ENCODE peak calls at places on chromosomes 4 and X, in nine cellular contexts. One of them, this sample, is unnamed.

GRCh38 chrX:12825801-12826200 is 34.6 kb downstream of the PRPS2 start:
- DNase-seq in RWPE1: peak; percentile 23
- DNase-seq in Calu3: peak; percentile 63
- DNase-seq in HFF-Myc: no peak
- DNase-seq in heart left ventricle: no peak
- DNase-seq in cardiac muscle cell: no peak
- DNase-seq in AG04450: no peak
- DNase-seq in astrocyte of the spinal cord: peak; percentile 15
- DNase-seq in fibroblast of pulmonary artery: peak; percentile 8
- DNase-seq in this sample: no peak

GRCh38 chr4:54728342-54728741 is 70.6 kb downstream of the KIT start:
- DNase-seq in RWPE1: no peak
- DNase-seq in AG04450: no peak
- DNase-seq in cardiac muscle cell: no peak
- DNase-seq in fibroblast of pulmonary artery: no peak
- DNase-seq in astrocyte of the spinal cord: no peak
- DNase-seq in HFF-Myc: no peak
- DNase-seq in Calu3: no peak
- DNase-seq in heart left ventricle: no peak
- DNase-seq in this sample: no peak

GRCh38 chr4:7403001-7403400 is 31.7 kb downstream of the PSAPL1 start:
- DNase-seq in AG04450: no peak
- DNase-seq in RWPE1: peak; percentile 29
- DNase-seq in cardiac muscle cell: no peak
- DNase-seq in fibroblast of pulmonary artery: no peak
- DNase-seq in HFF-Myc: no peak
- DNase-seq in Calu3: peak; percentile 23
- DNase-seq in heart left ventricle: peak; percentile 38
- DNase-seq in astrocyte of the spinal cord: no peak
- DNase-seq in this sample: no peak

GRCh38 chr4:141642711-141643110 is 6.3 kb downstream of the IL15 start:
- DNase-seq in HFF-Myc: no peak
- DNase-seq in astrocyte of the spinal cord: no peak
- DNase-seq in fibroblast of pulmonary artery: no peak
- DNase-seq in cardiac muscle cell: no peak
- DNase-seq in Calu3: no peak
- DNase-seq in heart left ventricle: no peak
- DNase-seq in RWPE1: peak; percentile 20
- DNase-seq in AG04450: no peak
- DNase-seq in this sample: no peak

GRCh38 chrX:121671649-121672048 is 624.2 kb downstream of the GLUD2 start:
- DNase-seq in RWPE1: no peak
- DNase-seq in Calu3: no peak
- DNase-seq in astrocyte of the spinal cord: no peak
- DNase-seq in AG04450: no peak
- DNase-seq in cardiac muscle cell: no peak
- DNase-seq in heart left ventricle: no peak
- DNase-seq in fibroblast of pulmonary artery: no peak
- DNase-seq in HFF-Myc: no peak
- DNase-seq in this sample: no peak

GRCh38 chr4:3766207-3766790 is at the start of gene ADRA2C:
- DNase-seq in HFF-Myc: no peak
- DNase-seq in heart left ventricle: no peak
- DNase-seq in Calu3: peak; percentile 46
- DNase-seq in fibroblast of pulmonary artery: no peak
- DNase-seq in astrocyte of the spinal cord: no peak
- DNase-seq in AG04450: no peak
- DNase-seq in cardiac muscle cell: peak; percentile 77
- DNase-seq in RWPE1: no peak
- DNase-seq in this sample: no peak

GRCh38 chr4:17681921-17682566 is 67.6 kb downstream of the MED28 start:
- DNase-seq in cardiac muscle cell: no peak
- DNase-seq in HFF-Myc: no peak
- DNase-seq in astrocyte of the spinal cord: no peak
- DNase-seq in RWPE1: no peak
- DNase-seq in heart left ventricle: no peak
- DNase-seq in Calu3: no peak
- DNase-seq in AG04450: no peak
- DNase-seq in fibroblast of pulmonary artery: no peak
- DNase-seq in this sample: no peak

GRCh38 chr4:3644849-3645627 is 112.8 kb upstream of the LRPAP1 start:
- DNase-seq in AG04450: no peak
- DNase-seq in heart left ventricle: peak; percentile 51
- DNase-seq in HFF-Myc: no peak
- DNase-seq in fibroblast of pulmonary artery: no peak
- DNase-seq in astrocyte of the spinal cord: no peak
- DNase-seq in Calu3: no peak
- DNase-seq in RWPE1: peak; percentile 9
- DNase-seq in cardiac muscle cell: no peak
- DNase-seq in this sample: no peak

GRCh38 chr4:96228463-96228862 is 388.6 kb downstream of the PDHA2 start:
- DNase-seq in astrocyte of the spinal cord: no peak
- DNase-seq in RWPE1: no peak
- DNase-seq in Calu3: no peak
- DNase-seq in AG04450: no peak
- DNase-seq in cardiac muscle cell: no peak
- DNase-seq in HFF-Myc: no peak
- DNase-seq in fibroblast of pulmonary artery: no peak
- DNase-seq in heart left ventricle: no peak
- DNase-seq in this sample: no peak

GRCh38 chr4:53963786-53964185 is 100.6 kb downstream of the CHIC2 start:
- DNase-seq in heart left ventricle: no peak
- DNase-seq in astrocyte of the spinal cord: no peak
- DNase-seq in Calu3: no peak
- DNase-seq in AG04450: no peak
- DNase-seq in RWPE1: no peak
- DNase-seq in fibroblast of pulmonary artery: no peak
- DNase-seq in cardiac muscle cell: no peak
- DNase-seq in HFF-Myc: no peak
- DNase-seq in this sample: no peak

GRCh38 chrX:53261573-53261972 is 19.8 kb downstream of the IQSEC2 start:
- DNase-seq in Calu3: no peak
- DNase-seq in RWPE1: no peak
- DNase-seq in heart left ventricle: no peak
- DNase-seq in HFF-Myc: no peak
- DNase-seq in astrocyte of the spinal cord: no peak
- DNase-seq in cardiac muscle cell: no peak
- DNase-seq in AG04450: no peak
- DNase-seq in fibroblast of pulmonary artery: peak; percentile 4
- DNase-seq in this sample: no peak

DNA sequence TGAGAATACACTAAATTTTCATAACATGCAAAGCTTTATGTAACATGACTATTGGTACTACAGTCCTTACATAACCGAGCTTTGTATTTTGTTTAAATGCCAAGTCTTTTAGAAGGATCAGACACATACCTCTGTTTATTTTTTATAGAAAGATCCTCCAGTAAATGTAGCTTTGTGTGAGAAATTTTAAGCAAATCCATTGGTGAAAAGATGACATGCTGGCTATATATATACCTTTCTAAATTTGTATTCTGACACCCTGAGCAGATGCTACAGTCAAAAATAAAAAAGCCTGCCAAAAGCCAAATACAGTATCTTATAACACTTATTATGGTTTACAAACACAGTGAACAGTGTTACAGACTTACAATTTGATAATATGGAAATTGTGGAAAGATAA is at the start of gene YIPF7:
- DNase-seq in HFF-Myc: no peak
- DNase-seq in fibroblast of pulmonary artery: no peak
- DNase-seq in heart left ventricle: no peak
- DNase-seq in Calu3: no peak
- DNase-seq in RWPE1: no peak
- DNase-seq in AG04450: no peak
- DNase-seq in cardiac muscle cell: no peak
- DNase-seq in astrocyte of the spinal cord: no peak
- DNase-seq in this sample: no peak
- TF ChIP-seq CTCF in HFF-Myc: no peak
- TF ChIP-seq CTCF in fibroblast of pulmonary artery: no peak
- TF ChIP-seq CTCF in heart left ventricle: no peak
- TF ChIP-seq CTCF in Calu3: no peak
- TF ChIP-seq CTCF in RWPE1: no peak
- TF ChIP-seq CTCF in AG04450: no peak
- TF ChIP-seq CTCF in cardiac muscle cell: no peak
- TF ChIP-seq CTCF in astrocyte of the spinal cord: no peak
- TF ChIP-seq CTCF in this sample: no peak

GRCh38 chrX:72005046-72005445 is 94.4 kb downstream of the NHSL2 start:
- DNase-seq in heart left ventricle: no peak
- DNase-seq in HFF-Myc: no peak
- DNase-seq in Calu3: no peak
- DNase-seq in cardiac muscle cell: no peak
- DNase-seq in RWPE1: no peak
- DNase-seq in astrocyte of the spinal cord: no peak
- DNase-seq in AG04450: no peak
- DNase-seq in fibroblast of pulmonary artery: no peak
- DNase-seq in this sample: no peak

GRCh38 chrX:72001906-72002305 is 91.3 kb downstream of the NHSL2 start:
- DNase-seq in astrocyte of the spinal cord: no peak
- DNase-seq in HFF-Myc: no peak
- DNase-seq in AG04450: no peak
- DNase-seq in heart left ventricle: no peak
- DNase-seq in cardiac muscle cell: no peak
- DNase-seq in Calu3: no peak
- DNase-seq in fibroblast of pulmonary artery: no peak
- DNase-seq in RWPE1: no peak
- DNase-seq in this sample: no peak

GRCh38 chrX:72002886-72003285 is 92.2 kb downstream of the NHSL2 start:
- DNase-seq in AG04450: no peak
- DNase-seq in HFF-Myc: no peak
- DNase-seq in RWPE1: no peak
- DNase-seq in heart left ventricle: no peak
- DNase-seq in fibroblast of pulmonary artery: no peak
- DNase-seq in astrocyte of the spinal cord: peak; percentile 40
- DNase-seq in Calu3: no peak
- DNase-seq in cardiac muscle cell: no peak
- DNase-seq in this sample: no peak

GRCh38 chrX:72006461-72006860 is 95.8 kb downstream of the NHSL2 start:
- DNase-seq in heart left ventricle: no peak
- DNase-seq in RWPE1: no peak
- DNase-seq in AG04450: no peak
- DNase-seq in cardiac muscle cell: no peak
- DNase-seq in astrocyte of the spinal cord: no peak
- DNase-seq in fibroblast of pulmonary artery: no peak
- DNase-seq in HFF-Myc: no peak
- DNase-seq in Calu3: no peak
- DNase-seq in this sample: no peak

GRCh38 chrX:72003811-72004750 is 93.4 kb downstream of the NHSL2 start:
- DNase-seq in cardiac muscle cell: peak; percentile 59
- DNase-seq in heart left ventricle: peak; percentile 67
- DNase-seq in RWPE1: no peak
- DNase-seq in AG04450: no peak
- DNase-seq in astrocyte of the spinal cord: peak; percentile 56
- DNase-seq in Calu3: peak; percentile 44
- DNase-seq in fibroblast of pulmonary artery: peak; percentile 23
- DNase-seq in HFF-Myc: peak; percentile 70
- DNase-seq in this sample: no peak
- TF ChIP-seq CTCF in cardiac muscle cell: peak; percentile 22
- TF ChIP-seq CTCF in heart left ventricle: peak; percentile 25
- TF ChIP-seq CTCF in RWPE1: no peak
- TF ChIP-seq CTCF in AG04450: no peak
- TF ChIP-seq CTCF in astrocyte of the spinal cord: peak; percentile 19
- TF ChIP-seq CTCF in Calu3: no peak
- TF ChIP-seq CTCF in fibroblast of pulmonary artery: no peak
- TF ChIP-seq CTCF in HFF-Myc: peak; percentile 35
- TF ChIP-seq CTCF in this sample: no peak

GRCh38 chr4:8478801-8479744 is 38.5 kb downstream of the TRMT44 start:
- DNase-seq in HFF-Myc: no peak
- DNase-seq in heart left ventricle: no peak
- DNase-seq in astrocyte of the spinal cord: peak; percentile 41
- DNase-seq in Calu3: no peak
- DNase-seq in cardiac muscle cell: no peak
- DNase-seq in RWPE1: no peak
- DNase-seq in AG04450: no peak
- DNase-seq in fibroblast of pulmonary artery: peak; percentile 9
- DNase-seq in this sample: no peak

GRCh38 chr4:8475751-8476575 is 35.4 kb downstream of the TRMT44 start:
- DNase-seq in heart left ventricle: no peak
- DNase-seq in RWPE1: no peak
- DNase-seq in AG04450: no peak
- DNase-seq in astrocyte of the spinal cord: no peak
- DNase-seq in Calu3: no peak
- DNase-seq in cardiac muscle cell: no peak
- DNase-seq in HFF-Myc: no peak
- DNase-seq in fibroblast of pulmonary artery: no peak
- DNase-seq in this sample: no peak

GRCh38 chr4:8478371-8478770 is 37.8 kb downstream of the TRMT44 start:
- DNase-seq in AG04450: no peak
- DNase-seq in HFF-Myc: no peak
- DNase-seq in RWPE1: no peak
- DNase-seq in heart left ventricle: no peak
- DNase-seq in cardiac muscle cell: no peak
- DNase-seq in astrocyte of the spinal cord: no peak
- DNase-seq in Calu3: no peak
- DNase-seq in fibroblast of pulmonary artery: no peak
- DNase-seq in this sample: no peak

GRCh38 chr4:8477095-8477635 is 36.6 kb downstream of the TRMT44 start:
- DNase-seq in cardiac muscle cell: no peak
- DNase-seq in RWPE1: no peak
- DNase-seq in astrocyte of the spinal cord: no peak
- DNase-seq in fibroblast of pulmonary artery: no peak
- DNase-seq in HFF-Myc: no peak
- DNase-seq in Calu3: no peak
- DNase-seq in AG04450: no peak
- DNase-seq in heart left ventricle: no peak
- DNase-seq in this sample: no peak

GRCh38 chr4:8477676-8478075 is 37.1 kb downstream of the TRMT44 start:
- DNase-seq in Calu3: no peak
- DNase-seq in cardiac muscle cell: no peak
- DNase-seq in AG04450: no peak
- DNase-seq in astrocyte of the spinal cord: no peak
- DNase-seq in RWPE1: no peak
- DNase-seq in fibroblast of pulmonary artery: no peak
- DNase-seq in heart left ventricle: no peak
- DNase-seq in HFF-Myc: no peak
- DNase-seq in this sample: no peak
- TF ChIP-seq CTCF in Calu3: no peak
- TF ChIP-seq CTCF in cardiac muscle cell: no peak
- TF ChIP-seq CTCF in AG04450: no peak
- TF ChIP-seq CTCF in astrocyte of the spinal cord: no peak
- TF ChIP-seq CTCF in RWPE1: no peak
- TF ChIP-seq CTCF in fibroblast of pulmonary artery: no peak
- TF ChIP-seq CTCF in heart left ventricle: no peak
- TF ChIP-seq CTCF in HFF-Myc: no peak
- TF ChIP-seq CTCF in this sample: no peak

DNA sequence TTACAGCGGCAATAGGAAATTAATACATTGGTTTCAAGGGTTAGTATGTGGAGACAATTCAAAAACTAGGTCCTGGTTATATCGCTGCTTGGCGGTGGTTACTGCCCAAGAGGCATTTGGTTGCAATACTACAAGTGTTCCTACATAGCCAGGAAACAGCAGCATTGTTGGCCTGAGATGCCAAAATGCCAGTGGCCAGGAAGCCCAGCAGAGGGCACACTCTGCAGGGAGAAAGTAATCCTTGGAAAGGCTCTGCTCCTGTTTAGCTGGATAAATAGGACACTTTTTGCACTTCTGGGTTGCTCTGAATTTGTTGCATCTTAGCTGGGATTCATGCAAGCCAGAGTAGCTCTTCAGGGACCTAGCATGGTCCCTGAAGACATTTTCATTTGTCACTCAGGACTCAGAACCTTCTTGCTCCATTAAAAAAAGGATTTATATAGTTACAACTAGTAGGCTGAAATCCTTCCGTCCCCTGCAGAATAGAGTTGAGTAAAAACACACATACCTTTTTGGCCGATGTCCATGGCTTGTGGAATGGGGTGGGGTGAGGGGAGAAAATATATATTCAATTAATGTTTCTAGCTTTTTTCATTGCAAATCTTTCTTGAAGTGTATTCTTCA is 8.1 kb upstream of the GPR119 start:
- DNase-seq in cardiac muscle cell: peak; percentile 63
- DNase-seq in Calu3: peak; percentile 51
- DNase-seq in astrocyte of the spinal cord: peak; percentile 50
- DNase-seq in heart left ventricle: no peak
- DNase-seq in RWPE1: peak; percentile 45
- DNase-seq in HFF-Myc: peak; percentile 15
- DNase-seq in AG04450: no peak
- DNase-seq in fibroblast of pulmonary artery: peak; percentile 56
- DNase-seq in this sample: no peak
- TF ChIP-seq CTCF in cardiac muscle cell: peak; percentile 71
- TF ChIP-seq CTCF in Calu3: peak; percentile 45
- TF ChIP-seq CTCF in astrocyte of the spinal cord: peak; percentile 79
- TF ChIP-seq CTCF in heart left ventricle: peak; percentile 59
- TF ChIP-seq CTCF in RWPE1: peak; percentile 68
- TF ChIP-seq CTCF in HFF-Myc: peak; percentile 66
- TF ChIP-seq CTCF in AG04450: peak; percentile 69
- TF ChIP-seq CTCF in fibroblast of pulmonary artery: peak; percentile 76
- TF ChIP-seq CTCF in this sample: no peak

This sample was measured in omental fat pad.